ENCODE peak calls at places on chromosomes 5 and 9, in nine cellular contexts. R is A549, Q is gastrocnemius medialis, I is body of pancreas, J is K562, X is testis, P is spleen, L is transverse colon, T is heart left ventricle. W is an unnamed sample.

GRCh38 chr9:95197692-95198271 is 119.7 kb downstream of the FANCC start:
- DNase-seq in R (peak), Q (no peak), I (peak), J (no peak), X (no peak), P (no peak), L (no peak), T (no peak), W (no peak)

GRCh38 chr9:18493361-18494015 is 19.5 kb downstream of the ADAMTSL1 start:
- DNase-seq in R (no peak), Q (no peak), I (no peak), J (no peak), X (no peak), P (no peak), L (no peak), T (no peak), W (no peak)

GRCh38 chr9:85332487-85332886 is 409.3 kb downstream of the AGTPBP1 start:
- DNase-seq in R (peak), Q (no peak), I (no peak), J (peak), X (no peak), P (no peak), L (no peak), T (no peak), W (no peak)

GRCh38 chr5:168308976-168309598 is 17.6 kb downstream of the WWC1 start:
- DNase-seq in R (no peak), Q (no peak), I (no peak), J (no peak), X (no peak), P (peak), L (no peak), T (no peak), W (no peak)

GRCh38 chr5:61933787-61934626 is 372.0 kb upstream of the KIF2A start:
- DNase-seq in R (peak), Q (no peak), I (peak), J (peak), X (peak), P (no peak), L (peak), T (peak), W (peak)

GRCh38 chr5:127941646-127942045 is 141.9 kb upstream of the SLC12A2 start:
- DNase-seq in R (no peak), Q (no peak), I (no peak), J (no peak), X (no peak), P (no peak), L (peak), T (no peak), W (no peak)

GRCh38 chr9:35675204-35675603 is 1.5 kb downstream of the CA9 start:
- DNase-seq in R (no peak), Q (no peak), I (no peak), J (no peak), X (no peak), P (no peak), L (no peak), T (no peak), W (no peak)

GRCh38 chr5:59838067-59838466 is 55.5 kb downstream of the PDE4D start:
- DNase-seq in R (no peak), Q (no peak), I (no peak), J (no peak), X (no peak), P (no peak), L (no peak), T (no peak), W (no peak)

GRCh38 chr5:31774779-31775178 is 135.8 kb downstream of the PDZD2 start:
- DNase-seq in R (no peak), Q (no peak), I (no peak), J (no peak), X (peak), P (no peak), L (no peak), T (peak), W (no peak)

GRCh38 chr9:136646827-136647711 is 15.6 kb upstream of the EGFL7 start:
- DNase-seq in R (no peak), Q (no peak), I (no peak), J (no peak), X (no peak), P (peak), L (no peak), T (peak), W (no peak)

GRCh38 chr5:54835642-54836041 is 149.8 kb downstream of the ESM1 start:
- DNase-seq in R (no peak), Q (no peak), I (no peak), J (no peak), X (no peak), P (no peak), L (no peak), T (no peak), W (no peak)

GRCh38 chr9:121360975-121361374 is 9.1 kb downstream of the STOM start:
- DNase-seq in R (no peak), Q (no peak), I (no peak), J (no peak), X (no peak), P (no peak), L (no peak), T (no peak), W (no peak)

DNA sequence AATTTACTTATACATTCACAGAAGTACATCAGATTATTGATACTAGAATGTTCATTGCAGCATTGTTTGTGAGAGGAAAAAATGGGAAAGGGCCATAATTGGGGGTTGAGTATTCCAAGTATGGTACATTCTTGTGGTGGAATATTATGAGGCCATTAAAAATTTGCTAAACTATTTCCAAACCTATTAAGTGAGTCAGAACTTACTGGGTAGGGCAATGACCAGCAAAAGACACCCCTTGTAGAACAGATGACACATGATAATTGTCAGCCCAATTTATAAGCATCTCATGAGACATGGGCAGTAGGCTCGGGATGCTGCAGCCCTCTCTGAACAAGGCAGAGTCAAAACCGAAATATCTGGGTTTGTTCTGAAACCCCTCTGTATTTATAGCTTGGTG is 192.6 kb upstream of the IL12B start:
- DNase-seq in R (no peak), Q (no peak), I (no peak), J (no peak), X (no peak), P (no peak), L (no peak), T (no peak), W (no peak)
- TF ChIP-seq POLR2A in R (no peak), Q (no peak), I (no peak), J (no peak), X (no peak), P (no peak), L (no peak), T (no peak), W (no peak)

GRCh38 chr9:111482656-111483418 is 1.3 kb downstream of the ECPAS start:
- DNase-seq in R (peak), Q (peak), I (peak), J (peak), X (peak), P (peak), L (peak), T (peak), W (peak)
- TF ChIP-seq POLR2A in R (no peak), Q (peak), I (peak), J (peak), X (no peak), P (no peak), L (peak), T (peak), W (peak)

DNA sequence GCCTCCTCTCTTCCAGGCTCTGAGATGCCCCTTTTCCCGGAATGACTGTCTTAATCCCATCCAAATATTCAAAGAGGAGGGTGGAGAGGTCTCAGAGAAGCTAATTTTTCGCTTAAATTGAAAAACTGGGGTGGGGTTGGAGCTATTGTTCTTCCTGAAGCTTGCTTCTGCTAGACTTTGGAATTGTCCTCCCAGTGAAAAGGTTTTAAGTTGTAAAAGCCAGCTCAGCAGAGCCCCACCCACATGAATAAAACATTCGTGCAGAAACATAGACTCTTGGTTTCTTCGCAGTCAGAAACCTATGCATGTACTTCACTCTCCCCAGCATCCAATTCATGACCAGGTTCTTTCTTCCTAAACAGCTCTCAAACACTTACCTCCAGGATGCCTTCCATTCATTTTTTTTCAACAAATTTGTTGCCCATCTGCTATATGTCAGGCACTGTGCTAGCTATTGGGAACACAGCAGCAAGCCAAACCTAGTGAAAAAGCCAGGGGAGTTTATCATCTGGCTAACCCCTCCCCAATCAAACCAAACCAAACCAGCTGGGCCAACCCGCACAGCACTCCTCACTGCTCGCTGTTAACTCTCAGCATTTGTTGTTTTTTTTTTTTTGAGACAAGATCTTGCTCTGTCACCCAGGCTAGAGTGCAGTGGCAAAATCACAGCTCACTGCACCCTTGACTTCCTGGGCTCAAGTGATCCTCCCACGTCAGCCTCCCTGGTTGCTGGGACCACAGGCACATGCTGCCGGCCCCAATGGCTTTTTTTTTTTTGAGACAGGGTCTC is 37.9 kb upstream of the OCLN start:
- DNase-seq in R (no peak), Q (no peak), I (no peak), J (peak), X (no peak), P (no peak), L (peak), T (no peak), W (no peak)
- TF ChIP-seq POLR2A in R (no peak), Q (no peak), I (no peak), J (no peak), X (no peak), P (no peak), L (peak), T (no peak), W (no peak)

GRCh38 chr9:130756460-130757152 is 63.0 kb downstream of the EXOSC2 start:
- DNase-seq in R (no peak), Q (no peak), I (no peak), J (no peak), X (no peak), P (no peak), L (no peak), T (no peak), W (no peak)
- TF ChIP-seq POLR2A in R (no peak), Q (no peak), I (no peak), J (no peak), X (no peak), P (no peak), L (no peak), T (no peak), W (no peak)

GRCh38 chr9:99411068-99411467 is 189.0 kb downstream of the SEC61B start:
- DNase-seq in R (no peak), Q (no peak), I (no peak), J (no peak), X (no peak), P (no peak), L (no peak), T (no peak), W (no peak)
- TF ChIP-seq POLR2A in R (no peak), Q (no peak), I (no peak), J (no peak), X (no peak), P (no peak), L (no peak), T (no peak), W (no peak)

GRCh38 chr9:3922846-3923245 is 377.0 kb downstream of the GLIS3 start:
- DNase-seq in R (no peak), Q (no peak), I (no peak), J (no peak), X (no peak), P (no peak), L (no peak), T (no peak), W (no peak)
- TF ChIP-seq POLR2A in R (no peak), Q (no peak), I (no peak), J (no peak), X (no peak), P (no peak), L (no peak), T (no peak), W (no peak)